ENCODE peak calls at places on chromosomes 13 and 19, in four cellular contexts. One of them, this sample, is unnamed.

GRCh38 chr13:111215081-111216047 is 100.3 kb downstream of the ARHGEF7 start:
- DNase-seq in foreskin fibroblast: no peak
- DNase-seq in cardiac muscle cell: no peak
- DNase-seq in GM13976: no peak
- DNase-seq in this sample: no peak

GRCh38 chr19:30214651-30215051 is 157.5 kb upstream of the ZNF536 start:
- DNase-seq in foreskin fibroblast: peak; percentile 51
- DNase-seq in cardiac muscle cell: no peak
- DNase-seq in GM13976: no peak
- DNase-seq in this sample: peak; percentile 40

GRCh38 chr19:11736696-11737095 is 2.0 kb downstream of the ZNF823 start:
- DNase-seq in foreskin fibroblast: peak; percentile 67
- DNase-seq in cardiac muscle cell: no peak
- DNase-seq in GM13976: peak; percentile 55
- DNase-seq in this sample: peak; percentile 44

GRCh38 chr19:38815059-38816001 is 2.6 kb upstream of the LGALS4 start:
- DNase-seq in foreskin fibroblast: no peak
- DNase-seq in cardiac muscle cell: no peak
- DNase-seq in GM13976: no peak
- DNase-seq in this sample: no peak

GRCh38 chr19:29505034-29505824 is 20.6 kb upstream of the VSTM2B start:
- DNase-seq in foreskin fibroblast: no peak
- DNase-seq in cardiac muscle cell: no peak
- DNase-seq in GM13976: no peak
- DNase-seq in this sample: no peak

GRCh38 chr13:78638216-78638615 is 20.7 kb downstream of the OBI1 start:
- DNase-seq in foreskin fibroblast: no peak
- DNase-seq in cardiac muscle cell: no peak
- DNase-seq in GM13976: peak; percentile 49
- DNase-seq in this sample: no peak

GRCh38 chr19:14369399-14370168 is 11.7 kb upstream of the ADGRE5 start:
- DNase-seq in foreskin fibroblast: no peak
- DNase-seq in cardiac muscle cell: peak; percentile 17
- DNase-seq in GM13976: peak; percentile 44
- DNase-seq in this sample: peak; percentile 85

GRCh38 chr13:95552539-95553270 is at the start of gene CLDN10:
- DNase-seq in foreskin fibroblast: no peak
- DNase-seq in cardiac muscle cell: peak; percentile 52
- DNase-seq in GM13976: peak; percentile 38
- DNase-seq in this sample: no peak

GRCh38 chr19:33125929-33126388 is 6.0 kb upstream of the WDR88 start:
- DNase-seq in foreskin fibroblast: peak; percentile 86
- DNase-seq in cardiac muscle cell: peak; percentile 69
- DNase-seq in GM13976: peak; percentile 83
- DNase-seq in this sample: peak; percentile 73

GRCh38 chr19:18675779-18676178 is 7.7 kb upstream of the CRTC1 start:
- DNase-seq in foreskin fibroblast: peak; percentile 35
- DNase-seq in cardiac muscle cell: no peak
- DNase-seq in GM13976: peak; percentile 65
- DNase-seq in this sample: peak; percentile 34

GRCh38 chr19:30085394-30085793 is 143.4 kb downstream of the URI1 start:
- DNase-seq in foreskin fibroblast: no peak
- DNase-seq in cardiac muscle cell: peak; percentile 8
- DNase-seq in GM13976: no peak
- DNase-seq in this sample: no peak

GRCh38 chr13:112117955-112118302 is 51.0 kb downstream of the SOX1 start:
- DNase-seq in foreskin fibroblast: no peak
- DNase-seq in cardiac muscle cell: no peak
- DNase-seq in GM13976: no peak
- DNase-seq in this sample: no peak

GRCh38 chr19:2207991-2208860 is 27.9 kb downstream of the PLEKHJ1 start:
- DNase-seq in foreskin fibroblast: peak; percentile 96
- DNase-seq in cardiac muscle cell: peak; percentile 12
- DNase-seq in GM13976: peak; percentile 78
- DNase-seq in this sample: peak; percentile 51
- TF ChIP-seq CTCF in foreskin fibroblast: peak; percentile 25
- TF ChIP-seq CTCF in cardiac muscle cell: peak; percentile 22
- TF ChIP-seq CTCF in GM13976: peak; percentile 29
- TF ChIP-seq CTCF in this sample: no peak

DNA sequence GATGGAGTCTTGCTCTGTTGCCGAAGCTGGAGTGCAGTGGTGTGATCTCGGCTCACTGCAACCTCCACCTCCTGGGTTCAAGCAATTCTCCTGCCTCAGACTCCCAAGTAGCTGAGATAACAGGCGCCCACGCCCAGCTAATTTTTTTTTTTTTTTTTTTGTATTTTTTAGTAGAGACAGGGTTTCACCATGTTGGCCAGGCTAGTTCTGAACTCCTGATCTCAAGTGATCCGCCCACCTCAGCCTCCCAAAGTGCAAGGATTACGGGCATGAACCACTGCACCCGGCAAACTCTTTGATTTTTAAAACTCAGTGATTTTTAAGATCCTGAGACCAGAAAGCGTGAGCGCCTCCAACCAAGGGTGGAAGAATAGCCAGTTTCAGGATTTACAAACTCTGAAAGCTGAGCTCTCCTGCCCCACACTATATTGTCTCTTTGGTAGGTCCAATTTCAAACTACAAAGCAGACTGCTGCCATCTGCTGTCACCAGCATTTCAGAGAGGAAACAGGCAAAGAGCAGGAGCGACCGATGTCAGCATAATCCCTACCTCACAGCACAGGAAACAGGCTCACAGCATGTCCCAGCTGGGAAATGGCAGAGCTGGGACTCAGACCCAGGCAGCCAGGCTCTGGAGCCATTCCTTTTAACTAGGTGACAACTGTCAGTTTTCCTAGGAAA is 9.2 kb downstream of the NOSIP start:
- DNase-seq in foreskin fibroblast: peak; percentile 49
- DNase-seq in cardiac muscle cell: peak; percentile 57
- DNase-seq in GM13976: no peak
- DNase-seq in this sample: no peak
- TF ChIP-seq CTCF in foreskin fibroblast: no peak
- TF ChIP-seq CTCF in cardiac muscle cell: no peak
- TF ChIP-seq CTCF in GM13976: peak; percentile 29
- TF ChIP-seq CTCF in this sample: no peak

DNA sequence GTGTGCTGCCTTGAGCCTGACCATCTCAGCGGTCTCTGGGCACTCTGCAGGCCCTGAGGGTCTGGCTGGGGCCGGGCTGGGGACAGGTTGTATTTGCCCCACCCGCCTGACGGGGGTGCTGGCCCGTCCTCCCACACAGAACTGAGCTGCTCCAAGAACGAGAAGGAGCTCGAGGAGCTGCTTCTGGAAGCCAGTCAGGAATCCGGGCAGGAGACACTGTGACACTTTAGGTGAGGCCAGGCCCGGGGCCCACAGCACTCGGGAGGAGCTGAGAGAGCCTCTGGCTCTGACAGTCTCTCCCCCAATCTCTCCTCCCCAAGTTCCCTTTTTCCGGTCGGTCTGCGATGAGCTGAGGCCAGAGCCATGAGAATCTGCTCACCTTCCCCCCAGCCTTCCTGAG is 14.5 kb downstream of the NKPD1 start:
- DNase-seq in foreskin fibroblast: no peak
- DNase-seq in cardiac muscle cell: no peak
- DNase-seq in GM13976: no peak
- DNase-seq in this sample: no peak
- TF ChIP-seq CTCF in foreskin fibroblast: no peak
- TF ChIP-seq CTCF in cardiac muscle cell: no peak
- TF ChIP-seq CTCF in GM13976: no peak
- TF ChIP-seq CTCF in this sample: no peak

DNA sequence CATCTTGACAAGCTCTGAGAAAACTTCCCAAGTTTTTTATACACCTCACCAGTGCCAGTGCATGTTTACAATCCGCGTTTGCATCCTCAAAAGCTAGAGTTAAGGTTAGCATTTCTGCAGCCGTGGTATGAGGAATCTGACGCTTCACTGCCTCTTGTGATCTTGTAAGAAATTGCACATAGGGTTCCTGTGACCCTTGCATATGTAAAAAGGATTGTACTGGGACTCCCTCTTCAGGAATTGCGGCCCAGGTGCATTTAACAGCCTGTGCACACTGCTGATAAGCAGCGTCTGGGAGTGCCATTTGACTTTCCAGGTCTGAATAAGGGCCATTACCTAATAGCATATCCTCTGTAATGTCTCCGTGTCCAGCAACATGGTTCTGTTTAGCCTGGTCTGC is 15.3 kb downstream of the FPR3 start:
- DNase-seq in foreskin fibroblast: no peak
- DNase-seq in cardiac muscle cell: no peak
- DNase-seq in GM13976: no peak
- DNase-seq in this sample: no peak
- TF ChIP-seq CTCF in foreskin fibroblast: no peak
- TF ChIP-seq CTCF in cardiac muscle cell: no peak
- TF ChIP-seq CTCF in GM13976: no peak
- TF ChIP-seq CTCF in this sample: no peak

DNA sequence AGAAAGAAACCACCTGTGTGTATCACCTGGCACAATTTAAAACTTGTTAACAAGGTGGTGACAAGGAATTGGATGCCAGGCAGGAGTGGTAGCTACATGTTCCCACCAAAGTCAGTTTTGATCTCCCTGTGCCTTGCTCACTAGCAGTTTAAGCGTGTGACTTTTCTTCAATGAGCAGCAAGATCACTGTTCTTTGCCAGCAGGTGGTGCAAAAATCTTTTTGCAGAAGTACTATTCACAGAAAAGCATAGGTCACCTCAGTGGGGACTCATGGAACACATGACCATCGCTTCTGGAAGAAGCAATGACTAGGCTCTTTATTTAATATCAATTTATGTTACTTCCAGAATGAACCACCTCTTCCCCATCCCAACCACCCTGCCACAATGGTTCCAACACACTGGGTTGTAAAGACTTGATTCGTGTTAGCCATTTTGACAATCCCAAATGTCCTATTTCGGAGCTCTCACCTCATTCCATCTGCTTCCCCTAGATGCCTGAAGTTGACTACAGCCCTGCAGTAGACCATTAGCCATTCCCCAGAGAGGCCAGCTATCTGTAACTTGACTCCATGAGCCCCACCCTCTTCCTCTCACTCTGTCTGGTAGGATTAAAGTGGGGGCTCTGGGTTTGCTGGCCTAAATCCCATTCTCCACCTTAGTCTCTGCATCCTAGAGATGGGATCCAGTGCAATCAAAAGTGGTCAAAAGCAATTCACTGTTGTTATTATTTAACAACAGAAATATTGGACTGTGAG is 59.1 kb upstream of the TNFRSF19 start:
- DNase-seq in foreskin fibroblast: peak; percentile 54
- DNase-seq in cardiac muscle cell: peak; percentile 69
- DNase-seq in GM13976: peak; percentile 68
- DNase-seq in this sample: peak; percentile 89
- TF ChIP-seq CTCF in foreskin fibroblast: peak; percentile 36
- TF ChIP-seq CTCF in cardiac muscle cell: peak; percentile 21
- TF ChIP-seq CTCF in GM13976: peak; percentile 40
- TF ChIP-seq CTCF in this sample: peak; percentile 47

GRCh38 chr13:97762141-97762540 is 191.3 kb upstream of the IPO5 start:
- DNase-seq in foreskin fibroblast: no peak
- DNase-seq in cardiac muscle cell: no peak
- DNase-seq in GM13976: no peak
- DNase-seq in this sample: no peak
- TF ChIP-seq CTCF in foreskin fibroblast: no peak
- TF ChIP-seq CTCF in cardiac muscle cell: no peak
- TF ChIP-seq CTCF in GM13976: no peak
- TF ChIP-seq CTCF in this sample: no peak

DNA sequence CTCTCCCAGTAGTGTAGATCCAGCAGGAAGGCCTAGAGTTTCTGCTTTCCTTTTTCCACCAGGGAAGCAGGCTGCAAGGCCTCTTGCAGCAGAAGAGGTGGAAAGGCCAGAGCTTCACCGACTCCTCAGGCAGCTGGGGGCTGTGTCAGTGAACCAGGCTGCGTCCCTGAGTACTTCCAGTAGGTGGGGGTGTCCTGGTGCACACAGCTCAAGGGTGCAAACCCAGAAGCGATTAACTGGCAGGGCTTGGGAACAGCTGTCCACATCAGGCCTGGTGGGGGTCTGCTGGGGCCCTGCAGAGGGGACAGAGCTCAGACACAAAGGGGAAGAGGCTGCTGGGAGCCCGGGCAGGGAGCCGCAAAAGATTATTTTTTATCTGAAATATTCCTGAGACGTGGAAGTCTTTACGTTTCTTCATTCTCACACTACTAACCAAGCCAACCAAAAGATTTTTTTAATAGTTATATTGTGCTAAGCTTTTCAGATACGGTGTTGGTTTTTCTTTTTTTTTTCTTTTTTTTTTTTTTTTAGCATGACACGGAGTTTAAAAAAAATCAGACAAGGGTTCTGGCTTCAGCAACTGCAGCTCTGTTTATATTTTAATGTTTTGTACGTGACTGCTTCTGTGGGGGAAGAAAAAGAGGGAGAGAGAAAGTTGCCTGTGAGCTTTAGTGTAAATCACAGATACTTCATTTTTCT is 11.0 kb downstream of the TSHZ3 start:
- DNase-seq in foreskin fibroblast: peak; percentile 80
- DNase-seq in cardiac muscle cell: peak; percentile 79
- DNase-seq in GM13976: no peak
- DNase-seq in this sample: no peak
- TF ChIP-seq CTCF in foreskin fibroblast: peak; percentile 61
- TF ChIP-seq CTCF in cardiac muscle cell: peak; percentile 87
- TF ChIP-seq CTCF in GM13976: no peak
- TF ChIP-seq CTCF in this sample: no peak

GRCh38 chr13:45584816-45585215 is 30.7 kb downstream of the ERICH6B start:
- DNase-seq in foreskin fibroblast: no peak
- DNase-seq in cardiac muscle cell: peak; percentile 11
- DNase-seq in GM13976: no peak
- DNase-seq in this sample: no peak
- TF ChIP-seq CTCF in foreskin fibroblast: peak; percentile 7
- TF ChIP-seq CTCF in cardiac muscle cell: no peak
- TF ChIP-seq CTCF in GM13976: no peak
- TF ChIP-seq CTCF in this sample: no peak

GRCh38 chr13:75876371-75877050 is 240.4 kb downstream of the LMO7 start:
- DNase-seq in foreskin fibroblast: peak; percentile 85
- DNase-seq in cardiac muscle cell: peak; percentile 73
- DNase-seq in GM13976: peak; percentile 54
- DNase-seq in this sample: peak; percentile 76
- TF ChIP-seq CTCF in foreskin fibroblast: peak; percentile 91
- TF ChIP-seq CTCF in cardiac muscle cell: peak; percentile 93
- TF ChIP-seq CTCF in GM13976: peak; percentile 87
- TF ChIP-seq CTCF in this sample: peak; percentile 83

DNA sequence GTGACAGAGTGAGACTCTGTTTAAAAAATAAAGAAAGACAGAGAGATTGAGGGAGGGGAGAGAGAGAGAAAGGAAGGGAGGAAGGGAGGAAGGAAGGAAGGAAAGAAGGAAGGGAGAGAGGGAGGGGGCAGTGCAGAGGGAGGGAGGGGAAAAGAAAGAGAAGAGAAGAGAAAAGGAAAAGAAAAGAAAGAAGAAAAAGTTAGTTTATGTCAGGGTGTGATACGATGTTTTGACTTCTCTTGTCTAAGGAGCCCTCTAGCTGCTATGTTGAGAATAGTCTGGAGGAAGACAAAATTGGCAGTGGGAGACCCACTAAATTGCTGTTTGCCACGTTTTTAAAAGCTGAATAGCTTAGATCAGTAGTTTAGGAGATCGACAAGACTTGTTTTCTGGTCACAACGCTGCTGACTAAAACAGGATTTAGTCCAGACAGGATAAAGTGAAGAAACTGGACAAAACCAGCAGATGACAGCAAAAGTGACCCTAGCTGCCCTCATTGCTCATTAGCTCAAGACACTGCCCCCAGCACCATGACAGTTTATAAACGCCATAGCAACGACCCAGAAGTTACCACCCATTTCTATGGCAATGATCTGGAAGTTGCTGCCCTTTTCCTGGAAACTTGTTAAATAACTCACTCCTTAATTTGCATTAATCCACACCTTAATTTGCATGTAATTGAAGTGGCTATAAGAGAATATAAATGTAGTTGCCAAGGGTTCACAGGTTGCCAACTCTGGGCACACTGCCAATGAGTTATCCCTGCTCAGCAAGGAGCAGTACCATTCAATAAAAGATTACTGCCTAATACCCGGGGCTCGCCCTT is 11.1 kb downstream of the TEX101 start:
- DNase-seq in foreskin fibroblast: peak; percentile 37
- DNase-seq in cardiac muscle cell: peak; percentile 24
- DNase-seq in GM13976: no peak
- DNase-seq in this sample: no peak
- TF ChIP-seq CTCF in foreskin fibroblast: peak; percentile 64
- TF ChIP-seq CTCF in cardiac muscle cell: peak; percentile 57
- TF ChIP-seq CTCF in GM13976: peak; percentile 14
- TF ChIP-seq CTCF in this sample: peak; percentile 37